ENCODE peak calls at places on chromosome 12, in eight cellular contexts. Z is heart left ventricle, J is HCT116, I is stomach, A is H1, W is transverse colon, X is right lobe of liver, U is body of pancreas. V is an unnamed sample.

GRCh38 chr12:74483057-74483456 is 54.6 kb upstream of the ATXN7L3B start:
- DNase-seq in Z (no peak), J (no peak), I (no peak), A (no peak), W (no peak), X (no peak), U (no peak), V (no peak)

GRCh38 chr12:452667-453210 is 7.0 kb upstream of the B4GALNT3 start:
- DNase-seq in Z (peak; percentile 61), J (no peak), I (peak; percentile 41), A (peak; percentile 80), W (peak; percentile 56), X (no peak), U (peak; percentile 44), V (no peak)

GRCh38 chr12:6367065-6367968 is 8.0 kb downstream of the SCNN1A start:
- DNase-seq in Z (no peak), J (no peak), I (no peak), A (no peak), W (no peak), X (no peak), U (no peak), V (no peak)

GRCh38 chr12:56385873-56386272 is 23.2 kb upstream of the APOF start:
- DNase-seq in Z (no peak), J (peak; percentile 3), I (peak; percentile 71), A (no peak), W (no peak), X (no peak), U (peak; percentile 41), V (no peak)

GRCh38 chr12:95790912-95791849 is 617 bp upstream of the NTN4 start:
- DNase-seq in Z (peak; percentile 56), J (no peak), I (no peak), A (peak; percentile 77), W (peak; percentile 20), X (peak; percentile 61), U (peak; percentile 45), V (no peak)

GRCh38 chr12:121089031-121089812 is 43.5 kb upstream of the P2RX7 start:
- DNase-seq in Z (no peak), J (no peak), I (peak; percentile 36), A (peak; percentile 54), W (peak; percentile 44), X (peak; percentile 70), U (no peak), V (no peak)

GRCh38 chr12:20268121-20268732 is 100.1 kb upstream of the PDE3A start:
- DNase-seq in Z (no peak), J (no peak), I (no peak), A (no peak), W (no peak), X (no peak), U (no peak), V (no peak)

GRCh38 chr12:123897221-123897620 is 75.4 kb downstream of the CCDC92 start:
- DNase-seq in Z (no peak), J (peak; percentile 39), I (no peak), A (no peak), W (no peak), X (no peak), U (no peak), V (no peak)

GRCh38 chr12:116406529-116406928 is 129.0 kb upstream of the MED13L start:
- DNase-seq in Z (peak; percentile 96), J (peak; percentile 83), I (peak; percentile 48), A (peak; percentile 50), W (peak; percentile 69), X (peak; percentile 92), U (peak; percentile 45), V (peak; percentile 96)

GRCh38 chr12:48716168-48716492 is 377 bp downstream of the CCNT1 start:
- DNase-seq in Z (no peak), J (no peak), I (no peak), A (no peak), W (no peak), X (no peak), U (no peak), V (no peak)

GRCh38 chr12:48716493-48717251 is at the start of gene CCNT1:
- DNase-seq in Z (peak; percentile 99), J (peak; percentile 100), I (peak; percentile 98), A (peak; percentile 93), W (peak; percentile 99), X (peak; percentile 99), U (peak; percentile 98), V (peak; percentile 100)

GRCh38 chr12:48717252-48717695 is 767 bp upstream of the CCNT1 start:
- DNase-seq in Z (no peak), J (no peak), I (no peak), A (no peak), W (no peak), X (no peak), U (no peak), V (no peak)

DNA sequence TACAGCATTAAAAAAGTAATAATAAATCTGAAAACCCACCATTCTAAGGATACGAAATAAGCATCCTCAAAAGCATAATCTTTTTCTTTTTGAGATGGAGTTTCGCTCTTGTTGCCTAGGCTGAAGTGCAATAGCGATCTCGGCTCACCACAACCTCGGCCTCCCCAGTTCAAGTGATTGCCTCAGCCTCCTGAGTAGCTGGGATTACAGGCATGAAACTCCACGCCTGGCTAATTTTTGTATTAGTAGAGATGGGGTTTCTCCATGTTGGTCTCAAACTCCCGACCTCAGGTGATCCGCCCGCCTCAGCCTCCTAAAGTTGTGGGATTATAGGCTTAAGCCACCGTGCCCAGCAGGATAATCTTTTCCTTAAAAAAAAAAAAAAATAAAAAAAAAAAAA is 4.3 kb downstream of the CCNT1 start:
- DNase-seq in Z (no peak), J (no peak), I (no peak), A (no peak), W (no peak), X (no peak), U (no peak), V (no peak)
- H3K4me3 ChIP-seq in Z (no peak overlapping the region), J (no peak overlapping the region), I (no peak overlapping the region), A (no peak overlapping the region), W (no peak overlapping the region), X (no peak overlapping the region), U (no peak overlapping the region), V (no peak overlapping the region)

GRCh38 chr12:41202051-41202450 is 13.9 kb downstream of the PDZRN4 start:
- DNase-seq in Z (no peak), J (no peak), I (no peak), A (no peak), W (no peak), X (no peak), U (no peak), V (no peak)
- TF ChIP-seq POLR2A in Z (no peak), J (no peak), I (no peak), A (no peak), W (no peak), X (no peak), U (no peak), V (no peak)

GRCh38 chr12:107319536-107320030 is 226.2 kb upstream of the CRY1 start:
- DNase-seq in Z (no peak), J (no peak), I (no peak), A (no peak), W (no peak), X (no peak), U (no peak), V (no peak)

GRCh38 chr12:107320031-107320928 is 226.9 kb upstream of the CRY1 start:
- DNase-seq in Z (peak; percentile 63), J (no peak), I (no peak), A (peak; percentile 79), W (peak; percentile 38), X (peak; percentile 58), U (peak; percentile 14), V (no peak)

GRCh38 chr12:107325075-107325474 is 231.7 kb upstream of the CRY1 start:
- DNase-seq in Z (no peak), J (no peak), I (no peak), A (no peak), W (no peak), X (no peak), U (no peak), V (no peak)

GRCh38 chr12:107320929-107321618 is 227.7 kb upstream of the CRY1 start:
- DNase-seq in Z (peak; percentile 38), J (no peak), I (no peak), A (peak; percentile 68), W (peak; percentile 31), X (no peak), U (no peak), V (no peak)

DNA sequence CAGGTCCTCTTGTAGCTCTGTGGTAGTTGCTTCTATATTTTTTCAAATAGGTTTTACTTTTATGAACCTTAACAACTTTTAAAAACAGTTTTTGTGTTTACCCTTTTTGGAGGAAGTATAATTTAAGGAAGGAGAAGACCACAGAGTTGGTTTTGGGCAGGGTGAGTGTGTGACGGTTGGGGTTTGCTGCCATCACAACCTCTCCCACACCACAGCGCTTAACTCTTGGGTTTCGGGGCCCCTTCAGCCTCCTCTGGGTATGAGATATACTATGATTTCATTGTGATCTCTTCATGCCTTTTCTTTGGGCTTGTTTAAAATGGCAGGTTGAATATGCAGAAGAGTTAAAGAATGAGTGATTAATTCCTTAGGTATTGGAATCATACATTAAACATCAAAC is 228.7 kb upstream of the CRY1 start:
- DNase-seq in Z (no peak), J (no peak), I (no peak), A (no peak), W (no peak), X (no peak), U (no peak), V (no peak)
- H3K27ac ChIP-seq in Z (no peak overlapping the region), J (no peak overlapping the region), I (no peak overlapping the region), A (no peak overlapping the region), W (no peak overlapping the region), X (no peak overlapping the region), U (no peak overlapping the region), V (no peak overlapping the region)

GRCh38 chr12:92032965-92033364 is 112.7 kb downstream of the BTG1 start:
- DNase-seq in Z (no peak), J (no peak), I (no peak), A (no peak), W (no peak), X (no peak), U (no peak), V (no peak)

GRCh38 chr12:92035477-92035876 is 110.2 kb downstream of the BTG1 start:
- DNase-seq in Z (no peak), J (no peak), I (no peak), A (no peak), W (no peak), X (no peak), U (no peak), V (no peak)

GRCh38 chr12:92032101-92032500 is 113.5 kb downstream of the BTG1 start:
- DNase-seq in Z (no peak), J (no peak), I (no peak), A (no peak), W (no peak), X (no peak), U (no peak), V (no peak)

GRCh38 chr12:92034858-92035401 is 110.7 kb downstream of the BTG1 start:
- DNase-seq in Z (peak; percentile 54), J (peak; percentile 6), I (peak; percentile 59), A (no peak), W (peak; percentile 73), X (peak; percentile 63), U (peak; percentile 67), V (no peak)

GRCh38 chr12:92034083-92034482 is 111.6 kb downstream of the BTG1 start:
- DNase-seq in Z (no peak), J (no peak), I (no peak), A (no peak), W (peak; percentile 14), X (no peak), U (no peak), V (no peak)
- H3K4me3 ChIP-seq in Z (no peak overlapping the region), J (no peak overlapping the region), I (no peak overlapping the region), A (no peak overlapping the region), W (no peak overlapping the region), X (no peak overlapping the region), U (no peak overlapping the region), V (no peak overlapping the region)